ENCODE peak calls at places on chromosomes 16 and 17, in six cellular contexts. M is A673, S is lung, N is fibroblast of lung, I is breast epithelium, K is IMR-90. E is an unnamed sample.

GRCh38 chr16:1078579-1079021 is 6.1 kb downstream of the SSTR5 start:
- DNase-seq in K (peak), S (peak), N (peak), I (peak), M (no peak), E (peak)

GRCh38 chr16:86510465-86511261 is at the start of gene FOXF1:
- DNase-seq in I (no peak), M (peak), S (no peak), N (peak), K (peak), E (peak)

GRCh38 chr17:35051579-35052239 is 11.8 kb downstream of the RFFL start:
- DNase-seq in N (peak), I (no peak), K (peak), S (no peak), M (no peak), E (peak)

GRCh38 chr17:28379814-28380571 is 8.5 kb downstream of the SARM1 start:
- DNase-seq in I (peak), S (no peak), M (no peak), N (peak), K (peak), E (peak)

GRCh38 chr16:64416232-64417010 is 705.4 kb downstream of the CDH11 start:
- DNase-seq in K (peak), I (no peak), N (peak), S (no peak), M (peak), E (peak)

GRCh38 chr17:21678451-21679081 is 13.8 kb upstream of the KCNJ18 start:
- DNase-seq in M (no peak), I (no peak), S (no peak), K (no peak), N (no peak), E (no peak)

GRCh38 chr16:67845291-67846062 is 1.3 kb upstream of the NUTF2 start:
- DNase-seq in M (no peak), K (no peak), I (no peak), S (no peak), N (no peak), E (no peak)

GRCh38 chr17:36940313-36941264 is 3.3 kb downstream of the LHX1 start:
- DNase-seq in N (no peak), S (no peak), K (no peak), I (no peak), M (no peak), E (no peak)

GRCh38 chr16:22665048-22665797 is 148.7 kb upstream of the HS3ST2 start:
- DNase-seq in M (no peak), I (no peak), K (no peak), N (no peak), S (no peak), E (no peak)

GRCh38 chr17:48555183-48555615 is 10.3 kb upstream of the HOXB2 start:
- DNase-seq in I (no peak), M (peak), S (no peak), K (peak), N (peak), E (peak)

GRCh38 chr16:4288148-4288921 is 15.5 kb upstream of the TFAP4 start:
- DNase-seq in K (peak), S (peak), N (peak), M (peak), I (peak), E (peak)

GRCh38 chr16:83779881-83780280 is 27.9 kb upstream of the HSBP1 start:
- DNase-seq in M (no peak), S (no peak), I (no peak), K (peak), N (peak), E (peak)

GRCh38 chr16:70437582-70438324 is 1.1 kb downstream of the ST3GAL2 start:
- DNase-seq in S (no peak), N (peak), I (no peak), K (peak), M (peak), E (peak)

GRCh38 chr16:15502041-15502725 is 67.8 kb downstream of the BMERB1 start:
- DNase-seq in M (peak), N (peak), I (no peak), S (no peak), K (peak), E (peak)

GRCh38 chr17:28528329-28529011 is 22.3 kb downstream of the FOXN1 start:
- DNase-seq in M (no peak), I (no peak), N (no peak), S (peak), K (no peak), E (no peak)

GRCh38 chr16:12120331-12120981 is 143.9 kb downstream of the SNX29 start:
- DNase-seq in K (peak), N (peak), I (no peak), M (peak), S (no peak), E (peak)

GRCh38 chr17:59004338-59005111 is 102.2 kb downstream of the TRIM37 start:
- DNase-seq in K (peak), N (peak), S (peak), I (peak), M (peak), E (peak)

GRCh38 chr17:73973881-73974409 is 229.5 kb upstream of the RPL38 start:
- DNase-seq in K (no peak), I (no peak), N (peak), S (no peak), M (no peak), E (peak)

GRCh38 chr16:84362410-84362809 is 5.9 kb upstream of the ATP2C2 start:
- DNase-seq in S (no peak), N (no peak), K (no peak), M (no peak), I (no peak), E (no peak)

GRCh38 chr17:13562271-13562800 is 39.4 kb downstream of the HS3ST3A1 start:
- DNase-seq in S (peak), N (peak), K (peak), M (no peak), I (no peak), E (peak)

GRCh38 chr17:63113167-63113566 is 147.1 kb downstream of the TANC2 start:
- DNase-seq in S (no peak), K (no peak), M (peak), I (no peak), N (no peak), E (peak)

GRCh38 chr17:7558544-7559306 is at the start of gene TNFSF13:
- DNase-seq in I (peak), N (no peak), M (no peak), S (peak), K (no peak), E (no peak)

GRCh38 chr17:74212262-74212912 is 984 bp upstream of the TTYH2 start:
- DNase-seq in M (peak), N (peak), S (no peak), I (no peak), K (no peak), E (no peak)

GRCh38 chr16:1713331-1713730 is 7.3 kb downstream of the MAPK8IP3 start:
- DNase-seq in M (no peak), N (no peak), I (no peak), S (no peak), K (no peak), E (no peak)

GRCh38 chr17:80187493-80187892 is 17.7 kb downstream of the CARD14 start:
- DNase-seq in K (no peak), I (peak), M (no peak), S (peak), N (no peak), E (peak)

GRCh38 chr17:22286337-22287041 is 594.2 kb downstream of the KCNJ18 start:
- DNase-seq in I (no peak), S (peak), N (no peak), K (no peak), M (no peak), E (no peak)

GRCh38 chr16:75402821-75403475 is 30.4 kb downstream of the CFDP1 start:
- DNase-seq in S (no peak), N (peak), M (peak), K (peak), I (no peak), E (peak)

GRCh38 chr16:3171855-3172593 is 16.0 kb upstream of the OR1F1 start:
- DNase-seq in K (peak), I (no peak), M (peak), N (peak), S (no peak), E (no peak)

GRCh38 chr17:82691714-82692113 is 6.8 kb downstream of the RAB40B start:
- DNase-seq in K (no peak), S (no peak), I (no peak), M (no peak), N (no peak), E (no peak)

GRCh38 chr16:68662035-68662434 is 16.9 kb downstream of the CDH3 start:
- DNase-seq in M (no peak), I (no peak), S (no peak), N (no peak), K (no peak), E (no peak)

GRCh38 chr17:72199256-72199655 is 78.4 kb downstream of the SOX9 start:
- DNase-seq in K (no peak), N (no peak), I (no peak), M (no peak), S (no peak), E (no peak)

GRCh38 chr16:23227529-23227928 is 45.0 kb downstream of the SCNN1G start:
- DNase-seq in S (no peak), M (peak), I (no peak), K (no peak), N (no peak), E (no peak)

GRCh38 chr16:12719972-12720371 is 83.7 kb downstream of the CPPED1 start:
- DNase-seq in S (no peak), M (no peak), K (no peak), I (no peak), N (no peak), E (no peak)

GRCh38 chr17:46977348-46977747 is 1.7 kb downstream of the RPRML start:
- DNase-seq in K (peak), N (peak), S (no peak), M (peak), I (no peak), E (peak)

GRCh38 chr17:7330099-7331015 is 1.2 kb upstream of the NEURL4 start:
- DNase-seq in N (peak), S (peak), I (peak), K (peak), M (peak), E (peak)

GRCh38 chr17:75645501-75645888 is 12.3 kb downstream of the SMIM5 start:
- DNase-seq in M (no peak), K (no peak), S (peak), N (peak), I (peak), E (peak)

GRCh38 chr16:87715658-87716057 is 50.1 kb downstream of the KLHDC4 start:
- DNase-seq in M (no peak), N (peak), S (no peak), K (peak), I (no peak), E (no peak)

GRCh38 chr17:80504671-80505413 is 28.4 kb upstream of the NPTX1 start:
- DNase-seq in K (peak), S (no peak), N (peak), M (no peak), I (no peak), E (peak)

GRCh38 chr16:89618114-89618999 is 4.9 kb downstream of the DPEP1 start:
- DNase-seq in I (no peak), M (peak), K (no peak), N (no peak), S (no peak), E (peak)

DNA sequence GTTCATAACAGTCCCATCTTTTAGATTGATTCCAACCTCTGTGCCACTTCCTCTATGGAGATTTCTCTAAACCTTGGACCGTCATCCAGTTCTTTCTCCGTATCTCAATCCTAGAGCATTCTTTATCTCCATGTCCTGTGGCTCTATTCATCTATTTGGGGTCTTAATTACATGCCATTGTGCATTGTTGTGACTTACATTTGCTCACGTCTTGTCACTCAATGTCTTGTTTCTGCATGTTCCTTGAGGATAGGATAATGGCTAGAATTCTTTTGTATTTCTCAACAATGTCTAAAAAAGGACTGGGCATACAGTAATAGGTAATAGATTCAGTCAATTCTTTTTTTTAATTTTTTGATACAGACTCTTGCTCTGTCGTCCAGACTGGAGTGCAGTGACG is 50.2 kb downstream of the ARSG start:
- DNase-seq in S (no peak), N (no peak), K (no peak), I (no peak), M (no peak), E (no peak)
- H3K4me3 ChIP-seq in S (no peak), N (no peak), K (no peak), I (no peak), M (no peak), E (no peak)

GRCh38 chr17:66730497-66730923 is 104.4 kb upstream of the CACNG5 start:
- DNase-seq in K (no peak), S (no peak), I (no peak), N (peak), M (no peak), E (no peak)

GRCh38 chr17:66726371-66726770 is 108.5 kb upstream of the CACNG5 start:
- DNase-seq in K (no peak), S (no peak), N (no peak), I (no peak), M (no peak), E (no peak)

GRCh38 chr17:66725956-66726355 is 109.0 kb upstream of the CACNG5 start:
- DNase-seq in N (no peak), M (no peak), K (no peak), I (no peak), S (no peak), E (no peak)

GRCh38 chr17:66726846-66727245 is 108.1 kb upstream of the CACNG5 start:
- DNase-seq in S (no peak), K (no peak), I (no peak), N (no peak), M (no peak), E (no peak)

DNA sequence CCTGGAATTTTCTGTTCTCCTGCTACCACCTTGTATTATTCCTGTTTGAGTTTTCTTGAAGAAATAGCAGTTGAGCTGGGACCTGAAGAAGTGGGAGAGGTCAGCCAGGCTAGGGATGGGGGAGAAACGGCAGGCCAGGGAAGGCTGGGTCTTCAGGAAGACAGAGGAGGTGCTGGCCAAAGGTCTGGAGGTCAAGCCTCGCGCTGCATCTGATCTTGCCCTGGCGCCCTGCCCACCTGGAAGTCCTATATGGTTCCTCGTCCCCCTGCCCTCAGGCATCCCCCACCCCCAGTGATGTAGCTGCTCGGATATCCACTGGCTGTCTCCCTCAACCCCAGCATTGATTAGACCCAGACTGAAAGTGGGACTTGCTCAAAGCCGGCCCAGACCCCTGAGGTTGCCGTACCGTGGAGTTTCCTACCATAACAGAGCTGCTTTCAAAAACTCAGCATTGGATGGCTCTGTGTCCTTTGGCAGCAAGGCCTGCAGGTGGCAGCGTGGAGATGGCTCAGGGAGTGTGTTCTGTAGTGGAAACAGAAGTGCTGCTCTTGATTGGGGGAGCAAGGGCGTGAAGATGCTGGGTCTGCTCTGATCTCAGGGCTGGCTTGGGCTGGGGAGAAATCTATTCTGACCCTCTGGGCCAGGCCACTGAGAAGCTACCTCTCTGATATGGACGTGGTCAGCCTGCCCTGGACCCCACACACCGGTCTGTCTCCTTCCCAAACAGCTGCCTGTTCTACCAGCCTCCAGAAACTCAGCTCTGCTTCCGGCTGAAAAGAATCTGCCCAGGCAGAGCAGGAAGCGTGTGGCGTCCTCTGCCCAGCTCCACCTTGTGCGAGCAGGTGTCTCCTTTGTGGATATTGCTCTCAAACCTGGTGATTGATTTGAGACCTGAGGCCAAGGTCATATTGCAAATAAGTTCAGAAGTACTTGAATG is 107.0 kb upstream of the CACNG5 start:
- DNase-seq in I (peak), K (peak), S (peak), N (peak), M (peak), E (peak)
- TF ChIP-seq CTCF in I (peak), K (peak), S (peak), N (peak), M (peak), E (peak)

GRCh38 chr17:20072692-20072992 is 63.5 kb downstream of the SPECC1 start:
- DNase-seq in M (no peak), S (no peak), I (no peak), N (no peak), K (no peak), E (no peak)
- H3K4me3 ChIP-seq in M (no peak), S (no peak), I (no peak), N (no peak), K (no peak), E (no peak)

GRCh38 chr17:69524854-69525253 is 110.4 kb downstream of the MAP2K6 start:
- DNase-seq in I (no peak), M (no peak), N (no peak), K (no peak), S (no peak), E (peak)
- TF ChIP-seq CTCF in I (no peak), M (peak), N (no peak), K (peak), S (no peak), E (peak)

GRCh38 chr17:76969598-76970172 is 101.5 kb downstream of the MGAT5B start:
- DNase-seq in I (no peak), M (peak), K (no peak), S (no peak), N (peak), E (no peak)

GRCh38 chr17:76967762-76968161 is 99.6 kb downstream of the MGAT5B start:
- DNase-seq in I (no peak), M (no peak), K (no peak), S (no peak), N (no peak), E (no peak)

GRCh38 chr17:76972046-76972641 is 103.9 kb downstream of the MGAT5B start:
- DNase-seq in N (no peak), K (no peak), M (no peak), I (no peak), S (no peak), E (no peak)

GRCh38 chr17:76966486-76967181 is 98.4 kb downstream of the MGAT5B start:
- DNase-seq in I (no peak), M (no peak), N (no peak), K (no peak), S (no peak), E (no peak)

GRCh38 chr17:76968707-76969597 is 100.7 kb downstream of the MGAT5B start:
- DNase-seq in I (no peak), M (peak), N (peak), S (peak), K (no peak), E (no peak)
- H3K4me3 ChIP-seq in I (peak), M (peak), N (no peak), S (no peak), K (no peak), E (no peak)

E was measured in fibroblast of pulmonary artery.